ENCODE peak calls at places on chromosomes 13 and 19, in four cellular contexts. N, O, P and B are unnamed samples.

GRCh38 chr13:112774829-112775565 is 85.2 kb downstream of the ATP11A start:
- DNase-seq in P (no peak), N (no peak), O (no peak), B (no peak)

GRCh38 chr13:101919541-101920306 is 467.2 kb downstream of the ITGBL1 start:
- DNase-seq in P (no peak), N (no peak), O (no peak), B (no peak)

GRCh38 chr19:46970815-46971214 is 48.8 kb upstream of the NPAS1 start:
- DNase-seq in O (no peak), N (no peak), P (no peak), B (no peak)

GRCh38 chr13:65977525-65977924 is 1252.6 kb downstream of the PCDH9 start:
- DNase-seq in P (no peak), O (no peak), N (no peak), B (no peak)

GRCh38 chr13:108528303-108528702 is 101.1 kb upstream of the MYO16 start:
- DNase-seq in N (no peak), O (no peak), P (no peak), B (no peak)

GRCh38 chr19:10013834-10014618 is 743 bp downstream of the RDH8 start:
- DNase-seq in P (no peak), O (no peak), N (no peak), B (no peak)

GRCh38 chr19:45164577-45165335 is 4.0 kb upstream of the NKPD1 start:
- DNase-seq in N (peak; percentile 85), O (peak; percentile 64), P (peak; percentile 62), B (peak; percentile 74)

GRCh38 chr19:46299004-46299509 is 2.2 kb downstream of the HIF3A start:
- DNase-seq in O (no peak), P (no peak), N (no peak), B (peak; percentile 74)

GRCh38 chr19:20357921-20358320 is 190.9 kb downstream of the ZNF486 start:
- DNase-seq in N (no peak), O (no peak), P (no peak), B (no peak)

GRCh38 chr19:16369306-16369663 is 44.7 kb downstream of the KLF2 start:
- DNase-seq in O (no peak), P (no peak), N (no peak), B (no peak)

GRCh38 chr19:35141627-35142401 is 1.2 kb upstream of the FXYD7 start:
- DNase-seq in O (no peak), N (no peak), P (no peak), B (no peak)

GRCh38 chr19:8259142-8259921 is 48.8 kb downstream of the CD320 start:
- DNase-seq in N (no peak), P (no peak), O (no peak), B (no peak)

GRCh38 chr13:47934371-47934770 is 66.7 kb downstream of the SUCLA2 start:
- DNase-seq in P (no peak), O (no peak), N (no peak), B (no peak)

GRCh38 chr13:104414181-104414580 is 1348.0 kb upstream of the SLC10A2 start:
- DNase-seq in P (no peak), O (no peak), N (no peak), B (no peak)

GRCh38 chr13:104408733-104409132 is 1342.5 kb upstream of the SLC10A2 start:
- DNase-seq in N (no peak), O (no peak), P (no peak), B (no peak)
- TF ChIP-seq POLR2AphosphoS5 in N (no peak), O (no peak), P (no peak), B (no peak)

GRCh38 chr13:75661443-75661842 is 25.3 kb downstream of the LMO7 start:
- DNase-seq in N (no peak), O (no peak), P (no peak), B (no peak)

GRCh38 chr13:75660694-75661093 is 24.6 kb downstream of the LMO7 start:
- DNase-seq in N (no peak), P (no peak), O (no peak), B (no peak)

GRCh38 chr13:75650991-75651390 is 14.9 kb downstream of the LMO7 start:
- DNase-seq in N (no peak), P (no peak), O (no peak), B (no peak)

GRCh38 chr13:75656590-75656989 is 20.5 kb downstream of the LMO7 start:
- DNase-seq in P (no peak), N (no peak), O (no peak), B (no peak)
- TF ChIP-seq SPI1 in P (no peak), N (no peak), O (no peak), B (no peak)

GRCh38 chr19:31118292-31118925 is 230.8 kb downstream of the TSHZ3 start:
- DNase-seq in O (no peak), P (no peak), N (no peak), B (no peak)

GRCh38 chr19:31112158-31112557 is 237.1 kb downstream of the TSHZ3 start:
- DNase-seq in P (no peak), N (no peak), O (no peak), B (no peak)

GRCh38 chr19:31113250-31113685 is 236.0 kb downstream of the TSHZ3 start:
- DNase-seq in N (no peak), O (no peak), P (no peak), B (no peak)

GRCh38 chr19:31111741-31112140 is 237.5 kb downstream of the TSHZ3 start:
- DNase-seq in O (no peak), P (no peak), N (no peak), B (no peak)

GRCh38 chr19:31114585-31114984 is 234.7 kb downstream of the TSHZ3 start:
- DNase-seq in P (no peak), O (no peak), N (no peak), B (no peak)
- TF ChIP-seq POLR2AphosphoS5 in P (no peak), O (no peak), N (no peak), B (no peak)

GRCh38 chr13:100212904-100213538 is 124.1 kb downstream of the PCCA start:
- DNase-seq in P (no peak), N (no peak), O (no peak), B (no peak)

GRCh38 chr13:100210966-100211710 is 122.2 kb downstream of the PCCA start:
- DNase-seq in N (no peak), O (no peak), P (no peak), B (no peak)

GRCh38 chr13:100209857-100210580 is 121.1 kb downstream of the PCCA start:
- DNase-seq in P (no peak), O (no peak), N (no peak), B (no peak)

GRCh38 chr13:100213576-100213975 is 124.7 kb downstream of the PCCA start:
- DNase-seq in N (no peak), O (no peak), P (no peak), B (no peak)

DNA sequence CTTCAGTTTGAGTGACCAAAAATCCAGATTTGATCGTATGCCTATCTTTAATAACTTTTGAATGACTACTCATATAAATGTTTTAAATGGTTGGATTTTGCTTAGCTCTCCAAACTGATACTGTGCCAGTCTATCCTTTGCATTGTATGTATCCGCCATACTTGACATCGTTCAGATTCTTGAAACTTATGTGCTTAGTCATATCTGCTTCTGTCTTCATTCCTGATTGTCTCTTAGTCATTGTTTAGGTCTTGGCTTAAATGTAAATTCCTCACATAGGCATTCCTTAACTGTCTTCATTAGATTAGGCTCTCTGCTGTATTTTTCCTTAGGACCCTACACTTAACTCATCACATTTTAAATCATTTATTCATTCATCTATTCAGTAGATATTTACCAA is 126.0 kb downstream of the PCCA start:
- DNase-seq in O (no peak), P (no peak), N (no peak), B (no peak)
- TF ChIP-seq SPI1 in O (no peak), P (no peak), N (no peak), B (no peak)

DNA sequence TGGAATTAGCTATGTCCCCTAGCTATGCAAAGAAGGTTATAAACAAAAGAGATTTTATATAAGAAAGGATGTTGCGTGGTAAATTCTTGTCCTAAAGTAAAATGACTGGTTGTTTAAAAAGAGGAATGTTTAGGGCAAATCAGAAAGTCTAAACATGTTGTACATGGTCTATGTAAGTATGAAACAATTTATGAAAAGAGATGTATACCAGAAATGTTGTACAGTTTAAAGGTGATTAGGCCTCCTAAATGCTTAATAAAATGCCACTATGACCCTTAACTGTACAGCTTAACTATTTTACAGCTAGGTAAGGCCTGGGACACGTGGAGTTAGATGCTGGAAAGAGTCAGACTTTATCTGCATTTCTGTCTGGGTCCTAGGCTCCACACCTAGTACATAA is 775.9 kb upstream of the KLHL1 start:
- DNase-seq in P (no peak), O (no peak), N (no peak), B (no peak)
- TF ChIP-seq POLR2AphosphoS5 in P (no peak), O (no peak), N (no peak), B (no peak)

DNA sequence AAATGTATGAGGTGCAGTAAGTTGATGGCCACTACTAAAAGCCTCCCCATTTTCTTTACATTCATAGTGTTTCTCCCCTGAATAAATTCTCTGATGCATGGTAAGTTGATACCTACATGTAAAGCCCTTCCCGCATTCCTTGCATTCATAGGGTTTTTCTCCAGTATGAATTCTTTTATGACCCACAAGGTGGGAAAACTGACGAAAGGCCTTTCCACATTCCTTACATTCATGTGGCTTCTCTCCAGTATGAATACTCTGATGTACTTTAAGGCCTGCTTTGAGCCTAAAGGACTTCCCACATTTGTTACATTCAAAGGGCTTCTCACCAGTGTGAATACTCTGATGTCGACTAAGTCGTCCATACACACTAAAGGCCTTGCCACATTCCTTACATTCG is 20.5 kb downstream of the ZNF607 start:
- DNase-seq in N (no peak), P (no peak), O (no peak), B (no peak)
- TF ChIP-seq SPI1 in N (no peak), P (no peak), O (no peak), B (no peak)

GRCh38 chr19:13029893-13030292 is 34.6 kb downstream of the NFIX start:
- DNase-seq in O (no peak), N (no peak), P (no peak), B (peak; percentile 37)
- TF ChIP-seq POLR2AphosphoS5 in O (no peak), N (no peak), P (no peak), B (no peak)

GRCh38 chr19:5822181-5822844 is 17.2 kb downstream of the FUT6 start:
- DNase-seq in P (no peak), N (no peak), O (no peak), B (no peak)

GRCh38 chr19:5824791-5825577 is 14.5 kb downstream of the FUT6 start:
- DNase-seq in P (no peak), N (no peak), O (no peak), B (no peak)

GRCh38 chr19:5821521-5822180 is 16.8 kb downstream of the NRTN start:
- DNase-seq in P (no peak), N (no peak), O (no peak), B (no peak)

GRCh38 chr19:5820785-5821184 is 15.9 kb downstream of the NRTN start:
- DNase-seq in N (no peak), P (no peak), O (no peak), B (no peak)

GRCh38 chr19:5823579-5824281 is 15.8 kb downstream of the FUT6 start:
- DNase-seq in P (peak; percentile 46), N (no peak), O (no peak), B (peak; percentile 29)
- TF ChIP-seq SPI1 in P (no peak), N (no peak), O (no peak), B (no peak)